ENCODE peak calls at places on chromosome 9, in seven cellular contexts. K, O, C, I, E, P and Z are unnamed samples.

GRCh38 chr9:2267171-2267740 is 252.1 kb downstream of the SMARCA2 start:
- DNase-seq in O (no peak), I (no peak), P (no peak), C (no peak), K (no peak), E (no peak), Z (no peak)

GRCh38 chr9:34119713-34120112 is 6.8 kb downstream of the DCAF12 start:
- DNase-seq in E (no peak), P (no peak), K (no peak), I (no peak), O (no peak), C (no peak), Z (no peak)

GRCh38 chr9:33170464-33171156 is 3.5 kb upstream of the B4GALT1 start:
- DNase-seq in I (peak), C (peak), P (no peak), K (no peak), E (peak), O (peak), Z (no peak)

GRCh38 chr9:109315889-109316640 is 4.8 kb downstream of the EPB41L4B start:
- DNase-seq in K (no peak), O (no peak), E (peak), P (no peak), C (no peak), I (peak), Z (no peak)

GRCh38 chr9:84983749-84984148 is 314.2 kb downstream of the NTRK2 start:
- DNase-seq in P (no peak), O (no peak), E (no peak), C (no peak), K (no peak), I (no peak), Z (no peak)

GRCh38 chr9:114721491-114722362 is 39.7 kb upstream of the TEX48 start:
- DNase-seq in P (no peak), C (peak), K (no peak), O (no peak), E (no peak), I (peak), Z (no peak)

GRCh38 chr9:123806829-123807228 is 123.1 kb downstream of the DENND1A start:
- DNase-seq in O (no peak), K (no peak), P (no peak), E (no peak), I (no peak), C (no peak), Z (no peak)

GRCh38 chr9:87089963-87090362 is 142.7 kb upstream of the GAS1 start:
- DNase-seq in E (no peak), C (no peak), I (no peak), O (no peak), P (no peak), K (no peak), Z (no peak)

GRCh38 chr9:13388157-13388556 is 108.7 kb upstream of the MPDZ start:
- DNase-seq in C (no peak), O (no peak), K (no peak), P (no peak), E (peak), I (no peak), Z (no peak)

GRCh38 chr9:6909186-6909585 is 151.4 kb downstream of the KDM4C start:
- DNase-seq in I (no peak), O (no peak), K (no peak), C (no peak), E (no peak), P (no peak), Z (no peak)

GRCh38 chr9:84254972-84255371 is 85.6 kb downstream of the SLC28A3 start:
- DNase-seq in O (no peak), C (peak), P (no peak), K (no peak), E (no peak), I (no peak), Z (no peak)

GRCh38 chr9:121350993-121351561 is 19.0 kb downstream of the STOM start:
- DNase-seq in K (no peak), O (no peak), C (no peak), E (peak), P (no peak), I (peak), Z (no peak)

GRCh38 chr9:71931166-71931565 is 19.7 kb downstream of the C9orf85 start:
- DNase-seq in P (no peak), E (no peak), C (no peak), O (no peak), K (no peak), I (no peak), Z (no peak)

GRCh38 chr9:113541019-113541900 is 77.7 kb downstream of the RGS3 start:
- DNase-seq in O (no peak), K (no peak), E (no peak), P (no peak), C (peak), I (peak), Z (peak)

GRCh38 chr9:3708751-3709150 is 182.9 kb upstream of the RFX3 start:
- DNase-seq in I (no peak), C (no peak), O (no peak), K (no peak), E (peak), P (no peak), Z (no peak)

GRCh38 chr9:129038109-129038852 is 1.9 kb downstream of the MIGA2 start:
- DNase-seq in K (no peak), E (no peak), O (no peak), C (no peak), I (no peak), P (no peak), Z (no peak)

GRCh38 chr9:133532937-133533668 is 1.4 kb upstream of the ADAMTSL2 start:
- DNase-seq in C (peak), K (peak), O (peak), P (peak), I (peak), E (peak), Z (peak)

GRCh38 chr9:22108581-22109370 is 99.7 kb upstream of the CDKN2B start:
- DNase-seq in C (no peak), E (peak), P (no peak), O (no peak), K (no peak), I (no peak), Z (no peak)

GRCh38 chr9:131799177-131799823 is 59.4 kb upstream of the RAPGEF1 start:
- DNase-seq in C (peak), P (peak), I (no peak), E (peak), O (peak), K (peak), Z (no peak)

GRCh38 chr9:97773723-97774122 is 76.6 kb upstream of the XPA start:
- DNase-seq in E (peak), K (no peak), P (no peak), I (no peak), O (no peak), C (no peak), Z (no peak)

GRCh38 chr9:98074119-98074990 is 17.8 kb downstream of the NANS start:
- DNase-seq in K (peak), E (peak), I (peak), P (peak), O (peak), C (peak), Z (peak)

GRCh38 chr9:75869236-75869635 is 21.2 kb upstream of the PCSK5 start:
- DNase-seq in K (no peak), C (no peak), E (no peak), O (no peak), P (no peak), I (no peak), Z (no peak)